ENCODE peak calls at places on chromosomes 13 and 19, in nine cellular contexts. J is effector memory CD4-positive, alpha-beta T cell; V is CD4-positive, CD25-positive, alpha-beta regulatory T cell; B is left ventricle myocardium inferior; G is CD4-positive, alpha-beta T cell; Y is cardiac muscle cell; S is HCT116; H is esophagus squamous epithelium; K is ovary. C is an unnamed sample.

GRCh38 chr13:93397619-93398018 is 171.0 kb downstream of the GPC6 start:
- DNase-seq in J (no peak), V (no peak), B (no peak), G (no peak), Y (no peak), S (no peak), H (no peak), K (no peak), C (no peak)

GRCh38 chr19:29445246-29445645 is 80.5 kb upstream of the VSTM2B start:
- DNase-seq in J (no peak), V (no peak), B (no peak), G (no peak), Y (no peak), S (no peak), H (no peak), K (no peak), C (no peak)

GRCh38 chr19:45340899-45341453 is 426 bp downstream of the KLC3 start:
- DNase-seq in J (no peak), V (no peak), B (no peak), G (no peak), Y (no peak), S (no peak), H (no peak), K (no peak), C (no peak)

GRCh38 chr19:55549500-55550320 is 4.4 kb upstream of the SBK3 start:
- DNase-seq in J (no peak), V (no peak), B (no peak), G (no peak), Y (no peak), S (peak; percentile 34), H (no peak), K (no peak), C (no peak)

GRCh38 chr13:100543872-100544602 is 44.6 kb downstream of the GGACT start:
- DNase-seq in J (no peak), V (no peak), B (no peak), G (no peak), Y (no peak), S (no peak), H (no peak), K (no peak), C (no peak)

GRCh38 chr13:111080642-111081041 is 34.5 kb upstream of the ARHGEF7 start:
- DNase-seq in J (no peak), V (no peak), B (no peak), G (no peak), Y (no peak), S (no peak), H (no peak), K (no peak), C (no peak)

GRCh38 chr19:55554749-55555152 is 9.4 kb upstream of the SBK3 start:
- DNase-seq in J (no peak), V (no peak), B (no peak), G (no peak), Y (no peak), S (no peak), H (no peak), K (no peak), C (no peak)

GRCh38 chr19:48480476-48481190 is 11.5 kb downstream of the CYTH2 start:
- DNase-seq in J (peak; percentile 34), V (peak; percentile 52), B (peak; percentile 56), G (peak; percentile 39), Y (no peak), S (no peak), H (no peak), K (peak; percentile 60), C (peak; percentile 66)

GRCh38 chr13:30156270-30156669 is 151.1 kb downstream of the KATNAL1 start:
- DNase-seq in J (no peak), V (no peak), B (no peak), G (no peak), Y (no peak), S (no peak), H (no peak), K (no peak), C (no peak)

GRCh38 chr13:102658678-102659077 is 36.2 kb downstream of the METTL21C start:
- DNase-seq in J (no peak), V (no peak), B (no peak), G (no peak), Y (no peak), S (no peak), H (no peak), K (no peak), C (no peak)

GRCh38 chr13:99614465-99614885 is 113.2 kb downstream of the TM9SF2 start:
- DNase-seq in J (no peak), V (peak; percentile 32), B (no peak), G (no peak), Y (no peak), S (no peak), H (no peak), K (no peak), C (no peak)

GRCh38 chr19:41308450-41309224 is 1.3 kb upstream of the CCDC97 start:
- DNase-seq in J (peak; percentile 90), V (peak; percentile 87), B (peak; percentile 93), G (peak; percentile 99), Y (peak; percentile 91), S (peak; percentile 73), H (peak; percentile 47), K (peak; percentile 96), C (peak; percentile 71)

GRCh38 chr19:41311613-41312012 is 1.6 kb downstream of the CCDC97 start:
- DNase-seq in J (no peak), V (no peak), B (no peak), G (no peak), Y (no peak), S (no peak), H (no peak), K (no peak), C (no peak)

GRCh38 chr19:41309225-41310030 is 544 bp upstream of the CCDC97 start:
- DNase-seq in J (no peak), V (peak; percentile 20), B (no peak), G (no peak), Y (no peak), S (no peak), H (no peak), K (no peak), C (no peak)

GRCh38 chr19:41311072-41311471 is 1.1 kb downstream of the CCDC97 start:
- DNase-seq in J (no peak), V (no peak), B (no peak), G (no peak), Y (no peak), S (no peak), H (no peak), K (no peak), C (no peak)

GRCh38 chr19:41310031-41310831 is at the start of gene CCDC97:
- DNase-seq in J (peak; percentile 81), V (peak; percentile 90), B (peak; percentile 88), G (peak; percentile 80), Y (peak; percentile 89), S (peak; percentile 75), H (no peak), K (peak; percentile 87), C (peak; percentile 90)
- H3K27ac ChIP-seq in J (peak within 1 kb of the TSS; percentile 94), V (peak within 1 kb of the TSS; percentile 97), B (peak within 1 kb of the TSS; percentile 98), G (peak within 1 kb of the TSS; percentile 97), Y (peak within 1 kb of the TSS; percentile 99), S (peak within 1 kb of the TSS; percentile 88), H (peak within 1 kb of the TSS; percentile 96), K (peak within 1 kb of the TSS; percentile 89), C (peak within 1 kb of the TSS; percentile 92)

GRCh38 chr13:42539670-42540069 is 34.3 kb upstream of the TNFSF11 start:
- DNase-seq in J (no peak), V (no peak), B (no peak), G (no peak), Y (no peak), S (no peak), H (no peak), K (no peak), C (no peak)
- H3K27ac ChIP-seq in J (no peak overlapping the region), V (no peak overlapping the region), B (no peak overlapping the region), G (no peak overlapping the region), Y (no peak overlapping the region), S (no peak overlapping the region), H (no peak overlapping the region), K (no peak overlapping the region), C (no peak overlapping the region)

GRCh38 chr19:19459099-19459498 is 53.6 kb downstream of the GATAD2A start:
- DNase-seq in J (no peak), V (peak; percentile 54), B (no peak), G (no peak), Y (no peak), S (no peak), H (no peak), K (no peak), C (no peak)
- H3K27ac ChIP-seq in J (peak overlapping the region; percentile 80), V (peak overlapping the region; percentile 88), B (peak overlapping the region; percentile 68), G (peak overlapping the region; percentile 91), Y (peak overlapping the region; percentile 95), S (no peak overlapping the region), H (peak overlapping the region; percentile 87), K (no peak overlapping the region), C (no peak overlapping the region)

GRCh38 chr13:50196118-50196517 is 180.9 kb downstream of the KCNRG start:
- DNase-seq in J (no peak), V (no peak), B (no peak), G (no peak), Y (no peak), S (no peak), H (no peak), K (no peak), C (no peak)

GRCh38 chr13:50192272-50192813 is 177.1 kb downstream of the KCNRG start:
- DNase-seq in J (no peak), V (no peak), B (no peak), G (no peak), Y (no peak), S (no peak), H (no peak), K (no peak), C (no peak)

GRCh38 chr13:50197705-50198104 is 182.5 kb downstream of the KCNRG start:
- DNase-seq in J (no peak), V (no peak), B (no peak), G (no peak), Y (no peak), S (no peak), H (no peak), K (no peak), C (no peak)

GRCh38 chr13:50198508-50198907 is 183.3 kb downstream of the KCNRG start:
- DNase-seq in J (no peak), V (no peak), B (no peak), G (no peak), Y (no peak), S (no peak), H (no peak), K (no peak), C (no peak)

DNA sequence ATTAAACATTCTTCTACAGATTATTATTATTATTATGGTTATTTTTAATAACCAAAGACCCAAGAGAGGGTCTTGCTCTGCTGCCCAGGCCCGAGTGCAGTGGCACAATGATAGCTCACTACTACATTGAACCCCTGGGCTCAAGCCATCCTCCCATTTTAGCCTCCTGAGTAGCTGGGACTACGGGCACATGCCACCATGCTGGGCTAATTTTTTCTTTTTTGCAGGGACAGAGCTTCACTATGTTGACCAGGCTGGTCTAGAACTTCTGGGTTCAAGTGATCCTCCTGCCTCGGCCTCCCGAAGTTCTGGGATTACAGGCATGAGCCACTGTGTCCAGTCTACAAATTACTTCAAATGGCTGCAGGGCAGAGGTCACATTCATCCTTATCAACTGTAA is 179.8 kb downstream of the KCNRG start:
- DNase-seq in J (no peak), V (no peak), B (no peak), G (no peak), Y (no peak), S (no peak), H (no peak), K (no peak), C (no peak)
- H3K27ac ChIP-seq in J (no peak overlapping the region), V (no peak overlapping the region), B (no peak overlapping the region), G (no peak overlapping the region), Y (no peak overlapping the region), S (no peak overlapping the region), H (no peak overlapping the region), K (no peak overlapping the region), C (no peak overlapping the region)

C was measured in caudate nucleus.